ENCODE peak calls at places on chromosomes 4 and X, in six cellular contexts. C is K562, S is HepG2, F is hepatocyte, V is PC-3, X is mammary epithelial cell. R is an unnamed sample.

GRCh38 chrX:149371984-149372383 is 133.1 kb downstream of the IDS start:
- DNase-seq in X (no peak), S (no peak), V (no peak), F (no peak), C (no peak), R (no peak)

GRCh38 chr4:114807759-114808404 is 209.3 kb downstream of the UGT8 start:
- DNase-seq in C (peak), X (peak), S (peak), V (peak), F (peak), R (peak)

GRCh38 chr4:182975806-182976205 is 58.6 kb upstream of the DCTD start:
- DNase-seq in C (peak), V (peak), X (peak), F (no peak), S (no peak), R (peak)

GRCh38 chr4:7171191-7171900 is 21.0 kb upstream of the SORCS2 start:
- DNase-seq in F (no peak), X (peak), C (no peak), S (no peak), V (no peak), R (no peak)

GRCh38 chrX:34578237-34578636 is 78.8 kb downstream of the TMEM47 start:
- DNase-seq in V (peak), C (no peak), F (peak), S (no peak), X (peak), R (peak)

GRCh38 chr4:77384094-77384493 is 221.5 kb upstream of the CXCL13 start:
- DNase-seq in S (no peak), C (no peak), X (no peak), V (no peak), F (no peak), R (no peak)

GRCh38 chr4:35709080-35709479 is 535.2 kb downstream of the ARAP2 start:
- DNase-seq in F (no peak), V (no peak), C (no peak), S (no peak), X (no peak), R (no peak)

GRCh38 chr4:46594658-46595057 is 204.7 kb upstream of the GABRA2 start:
- DNase-seq in X (no peak), V (no peak), F (no peak), S (no peak), C (no peak), R (no peak)

GRCh38 chrX:71128915-71129765 is 10.7 kb downstream of the MED12 start:
- DNase-seq in V (peak), C (peak), S (peak), F (peak), X (peak), R (peak)

GRCh38 chr4:145451895-145452294 is 29.8 kb upstream of the SMAD1 start:
- DNase-seq in S (no peak), C (no peak), F (no peak), V (no peak), X (no peak), R (no peak)

GRCh38 chr4:55175779-55176231 is 50.4 kb upstream of the KDR start:
- DNase-seq in S (no peak), C (no peak), V (peak), F (no peak), X (no peak), R (peak)

GRCh38 chr4:186074189-186074588 is 5.2 kb downstream of the TLR3 start:
- DNase-seq in V (no peak), C (no peak), X (no peak), S (no peak), F (no peak), R (no peak)

GRCh38 chrX:9789555-9789954 is 3.3 kb downstream of the SHROOM2 start:
- DNase-seq in F (no peak), V (no peak), C (no peak), S (no peak), X (no peak), R (no peak)
- H3K4me2 ChIP-seq in F (peak), V (peak), C (no peak), S (peak), X (no peak), R (no peak)

GRCh38 chrX:38206036-38206435 is 14.6 kb downstream of the SRPX start:
- DNase-seq in S (no peak), F (no peak), X (no peak), C (no peak), V (no peak), R (peak)
- H3K4me2 ChIP-seq in S (no peak), F (no peak), X (no peak), C (no peak), V (no peak), R (no peak)

GRCh38 chrX:153334654-153335295 is 822 bp downstream of the ZNF275 start:
- DNase-seq in X (no peak), F (no peak), S (no peak), C (no peak), V (no peak), R (no peak)
- H3K4me2 ChIP-seq in X (peak), F (peak), S (peak), C (peak), V (peak), R (peak)

GRCh38 chr4:128459547-128459946 is 171.9 kb upstream of the PGRMC2 start:
- DNase-seq in V (no peak), C (no peak), X (no peak), F (no peak), S (no peak), R (no peak)

GRCh38 chr4:128463006-128463405 is 175.4 kb upstream of the PGRMC2 start:
- DNase-seq in F (no peak), X (no peak), C (no peak), S (no peak), V (no peak), R (no peak)

GRCh38 chr4:128465523-128465922 is 177.9 kb upstream of the PGRMC2 start:
- DNase-seq in X (no peak), C (no peak), S (no peak), F (no peak), V (no peak), R (no peak)

GRCh38 chr4:128462104-128462783 is 174.6 kb upstream of the PGRMC2 start:
- DNase-seq in S (no peak), F (no peak), V (no peak), C (no peak), X (no peak), R (no peak)

GRCh38 chr4:128461300-128462103 is 173.9 kb upstream of the PGRMC2 start:
- DNase-seq in X (peak), V (peak), C (peak), F (peak), S (no peak), R (peak)
- H3K4me2 ChIP-seq in X (no peak), V (peak), C (peak), F (no peak), S (no peak), R (no peak)

DNA sequence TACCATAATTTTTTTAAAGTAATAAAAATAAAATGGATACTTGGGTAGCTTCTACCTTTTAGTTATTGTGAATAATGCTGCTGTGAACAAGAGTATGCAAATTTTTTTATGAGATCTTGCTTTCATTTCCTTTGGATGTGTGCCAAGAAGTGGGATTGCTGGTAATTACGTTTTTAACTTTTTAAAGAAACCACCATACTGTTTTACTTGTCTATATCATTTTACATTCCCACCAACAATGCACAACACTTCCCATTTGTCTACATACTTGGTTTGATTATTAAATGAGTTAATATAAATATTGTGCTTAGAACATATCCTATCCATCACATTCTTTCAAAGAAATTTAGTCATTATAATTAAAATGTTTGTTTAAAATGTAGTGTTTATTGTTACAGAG is 3.9 kb upstream of the SULT1B1 start:
- DNase-seq in C (no peak), S (no peak), F (no peak), V (no peak), X (no peak), R (no peak)
- H3K4me2 ChIP-seq in C (no peak), S (no peak), F (no peak), V (no peak), X (no peak), R (no peak)

DNA sequence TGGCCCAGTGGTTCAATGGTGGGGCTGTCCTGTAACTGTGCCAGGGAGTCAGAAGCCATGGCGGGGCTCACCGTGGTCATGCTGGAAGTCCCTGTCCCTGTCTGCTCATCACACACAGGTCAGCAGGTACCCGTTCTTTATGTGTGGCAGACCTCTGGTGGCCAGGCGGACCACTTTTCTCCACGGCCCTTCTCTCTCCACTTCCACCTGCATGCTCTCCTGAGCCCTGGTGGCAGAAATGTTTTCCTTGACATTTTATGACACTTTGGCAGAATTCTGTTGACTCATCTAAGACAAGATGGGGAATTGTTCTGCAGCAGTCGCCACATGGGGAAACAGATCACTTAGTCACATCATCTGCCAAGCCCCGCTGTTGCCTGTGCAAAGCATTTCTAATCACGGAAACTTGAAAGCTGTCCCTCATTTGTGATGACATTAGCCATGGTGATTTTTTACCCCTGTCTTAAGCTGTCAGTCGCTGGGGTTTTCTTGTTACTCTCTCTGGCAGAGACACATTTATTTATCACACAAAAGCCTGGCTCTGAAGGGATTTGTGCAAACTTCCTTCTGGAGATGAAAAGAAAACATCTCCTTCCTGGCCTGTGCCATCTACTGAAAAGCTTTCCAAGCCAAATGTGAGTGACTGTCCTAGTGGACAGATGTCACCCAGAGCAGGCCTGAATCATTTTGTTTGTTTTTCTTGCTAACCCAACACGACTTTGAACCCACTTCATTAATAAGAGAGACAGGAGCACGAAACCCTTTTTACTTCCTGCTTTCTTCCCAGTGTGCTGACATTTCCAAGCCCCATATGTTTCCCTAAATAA is 38.8 kb upstream of the STIM2 start:
- DNase-seq in V (peak), C (no peak), F (peak), X (no peak), S (peak), R (peak)
- H3K4me2 ChIP-seq in V (no peak), C (no peak), F (peak), X (no peak), S (peak), R (no peak)

GRCh38 chrX:16123222-16123786 is at the start of gene GRPR:
- DNase-seq in X (peak), V (peak), S (peak), C (peak), F (peak), R (peak)
- H3K4me2 ChIP-seq in X (peak), V (peak), S (no peak), C (no peak), F (peak), R (no peak)

DNA sequence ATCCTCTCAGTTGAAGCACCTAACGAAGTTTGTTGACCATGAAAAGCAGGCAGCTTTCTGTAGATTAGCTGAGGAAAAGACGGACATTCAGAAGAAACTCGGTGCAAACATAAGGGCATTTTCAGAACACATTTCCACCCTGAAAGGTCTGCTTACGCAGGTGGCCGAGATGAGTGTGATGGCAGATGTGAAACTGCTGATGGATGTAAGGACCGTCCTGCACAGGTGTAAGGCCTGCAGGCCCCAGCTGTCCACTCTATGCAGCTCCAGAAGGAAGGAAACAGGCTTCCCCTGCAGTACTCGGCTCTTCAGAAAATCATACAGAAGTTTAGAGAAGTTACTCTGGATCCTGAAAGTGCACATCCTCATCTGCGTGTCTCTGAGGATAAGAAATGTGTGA is 20.8 kb upstream of the TRIM60 start:
- DNase-seq in V (no peak), C (no peak), X (no peak), S (no peak), F (no peak), R (no peak)
- H3K4me2 ChIP-seq in V (no peak), C (no peak), X (no peak), S (no peak), F (no peak), R (no peak)

R was measured in IMR-90.